ENCODE peak calls at places on chromosomes 6 and 20, in ten cellular contexts. J is transverse colon; N is pancreas; I is fibroblast of lung; M is cardiac fibroblast; S is CD8-positive, alpha-beta T cell; X is epithelial cell of esophagus; A is psoas muscle; W is HL-60; F is fibroblast of the aortic adventitia. E is an unnamed sample.

GRCh38 chr6:34237722-34238506 is 1.2 kb downstream of the HMGA1 start:
- DNase-seq in I (no peak), X (peak), W (peak), M (peak), A (peak), F (no peak), J (peak), N (peak), S (no peak), E (peak)

GRCh38 chr6:139996253-139996834 is 621.9 kb upstream of the CITED2 start:
- DNase-seq in M (no peak), F (no peak), I (peak), W (peak), N (no peak), J (no peak), A (no peak), X (peak), S (no peak), E (no peak)

GRCh38 chr6:47247227-47247797 is 62.4 kb downstream of the TNFRSF21 start:
- DNase-seq in X (peak), W (peak), J (no peak), S (no peak), F (no peak), N (no peak), I (peak), M (peak), A (no peak), E (no peak)

GRCh38 chr6:143675327-143675900 is 2.4 kb upstream of the PHACTR2 start:
- DNase-seq in F (no peak), N (no peak), X (no peak), W (no peak), A (no peak), J (no peak), S (no peak), M (no peak), I (no peak), E (no peak)

GRCh38 chr6:153392156-153392555 is 261.1 kb upstream of the RGS17 start:
- DNase-seq in W (no peak), M (no peak), I (no peak), N (no peak), F (no peak), A (no peak), S (no peak), X (peak), J (no peak), E (no peak)

GRCh38 chr20:49938173-49939163 is 2.3 kb downstream of the RNF114 start:
- DNase-seq in J (peak), N (peak), W (no peak), I (peak), A (peak), X (no peak), M (peak), F (peak), S (no peak), E (no peak)

GRCh38 chr6:105985816-105986632 is 100.1 kb upstream of the PRDM1 start:
- DNase-seq in S (no peak), W (peak), I (no peak), J (peak), F (no peak), X (no peak), M (no peak), A (no peak), N (no peak), E (no peak)

GRCh38 chr6:110738899-110739365 is 76.3 kb downstream of the CDK19 start:
- DNase-seq in F (no peak), W (peak), A (no peak), S (no peak), X (no peak), I (no peak), N (no peak), M (no peak), J (no peak), E (no peak)

GRCh38 chr6:26457796-26458688 is at the start of gene BTN2A1:
- DNase-seq in F (peak), J (peak), M (peak), S (peak), N (peak), X (peak), I (peak), A (peak), W (peak), E (peak)
- TF ChIP-seq CTCF in F (peak), J (no peak), M (no peak), S (no peak), N (no peak), X (no peak), I (no peak), A (no peak), W (no peak), E (no peak)

DNA sequence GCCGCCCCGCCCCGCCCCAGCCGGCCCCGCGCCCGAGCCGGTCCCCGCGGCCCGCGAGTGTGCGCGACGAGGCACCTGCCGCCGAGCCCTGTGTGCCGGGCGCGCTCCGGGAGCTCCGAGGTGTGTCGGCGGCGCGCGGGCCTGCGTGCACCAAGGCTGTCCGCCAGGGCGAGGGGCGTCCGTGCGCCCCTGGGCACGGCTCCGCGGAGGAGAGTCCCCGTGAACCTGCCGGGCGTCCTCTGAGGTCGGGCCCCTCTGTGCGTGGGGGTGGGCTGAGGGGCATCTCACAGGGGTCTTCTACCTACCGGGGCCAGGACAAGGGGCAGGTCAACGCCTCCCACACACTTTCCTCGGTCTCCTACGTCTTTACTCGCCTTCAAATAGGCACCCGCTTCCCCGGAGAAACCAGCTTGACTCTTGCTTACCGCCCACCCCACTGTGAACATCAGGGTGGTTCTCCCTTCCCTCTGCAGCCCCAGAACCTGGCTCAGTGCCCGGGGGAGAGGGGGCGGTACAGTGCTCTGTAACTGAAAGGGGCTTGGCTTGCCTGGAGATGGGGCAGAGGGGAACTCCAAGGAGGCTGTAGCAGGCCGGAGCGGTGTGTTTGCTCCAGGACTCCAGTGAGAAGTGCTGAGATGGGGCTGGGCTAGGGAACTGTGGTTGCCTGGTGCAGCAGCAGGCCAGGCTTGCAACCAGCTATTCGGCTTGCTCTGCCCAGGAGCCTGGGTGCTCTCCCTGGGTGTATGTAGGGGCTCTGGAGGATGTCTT is at the start of gene SAMD10:
- DNase-seq in N (peak), A (no peak), X (peak), W (peak), S (peak), J (peak), F (no peak), I (no peak), M (peak), E (peak)
- TF ChIP-seq CTCF in N (no peak), A (no peak), X (peak), W (no peak), S (no peak), J (peak), F (no peak), I (no peak), M (no peak), E (no peak)

GRCh38 chr20:8438748-8439147 is 306.7 kb downstream of the PLCB1 start:
- DNase-seq in M (no peak), A (no peak), W (no peak), F (no peak), I (no peak), N (no peak), X (no peak), S (no peak), J (no peak), E (no peak)

GRCh38 chr20:8449120-8449519 is 317.1 kb downstream of the PLCB1 start:
- DNase-seq in W (no peak), J (no peak), I (no peak), N (no peak), F (peak), A (no peak), X (no peak), S (no peak), M (no peak), E (no peak)

GRCh38 chr20:8447262-8448120 is 315.4 kb downstream of the PLCB1 start:
- DNase-seq in X (no peak), W (no peak), M (no peak), J (no peak), S (no peak), N (no peak), I (no peak), A (no peak), F (no peak), E (no peak)

GRCh38 chr20:8443464-8444072 is 311.5 kb downstream of the PLCB1 start:
- DNase-seq in W (peak), X (no peak), S (no peak), M (no peak), A (no peak), N (no peak), I (no peak), F (no peak), J (no peak), E (no peak)
- TF ChIP-seq CTCF in W (no peak), X (no peak), S (no peak), M (no peak), A (no peak), N (no peak), I (no peak), F (no peak), J (no peak), E (no peak)

GRCh38 chr6:8628063-8628462 is 192.7 kb upstream of the SLC35B3 start:
- DNase-seq in S (no peak), I (peak), M (no peak), J (no peak), W (no peak), N (no peak), A (no peak), F (no peak), X (peak), E (no peak)
- TF ChIP-seq CTCF in S (no peak), I (no peak), M (no peak), J (no peak), W (no peak), N (no peak), A (no peak), F (no peak), X (no peak), E (no peak)

GRCh38 chr6:134778431-134778830 is 171.5 kb downstream of the ALDH8A1 start:
- DNase-seq in I (no peak), S (no peak), N (no peak), A (no peak), M (no peak), F (no peak), X (no peak), J (no peak), W (no peak), E (no peak)
- TF ChIP-seq CTCF in I (no peak), S (no peak), N (no peak), A (no peak), M (no peak), F (no peak), X (no peak), J (no peak), W (no peak), E (no peak)